ENCODE peak calls at places on chromosome 18, in five cellular contexts. D is fibroblast of lung, M is kidney epithelial cell, H is foreskin fibroblast, Y is right lobe of liver. T is an unnamed sample.

GRCh38 chr18:60668583-60668982 is 296.0 kb upstream of the MC4R start:
- DNase-seq in D (no peak), M (no peak), H (no peak), Y (no peak), T (no peak)

GRCh38 chr18:1585881-1586488 is 681.3 kb downstream of the ADCYAP1 start:
- DNase-seq in D (peak; percentile 25), M (peak; percentile 9), H (no peak), Y (no peak), T (peak; percentile 41)

GRCh38 chr18:14189858-14190257 is 57.6 kb upstream of the ZNF519 start:
- DNase-seq in D (peak; percentile 27), M (peak; percentile 16), H (peak; percentile 91), Y (no peak), T (peak; percentile 96)

GRCh38 chr18:31498450-31499156 is 626 bp downstream of the DSG2 start:
- DNase-seq in D (no peak), M (no peak), H (no peak), Y (no peak), T (no peak)

GRCh38 chr18:8001711-8002110 is 434.6 kb downstream of the PTPRM start:
- DNase-seq in D (no peak), M (no peak), H (no peak), Y (no peak), T (no peak)

GRCh38 chr18:79598046-79598884 is 81.3 kb upstream of the CTDP1 start:
- DNase-seq in D (no peak), M (no peak), H (no peak), Y (peak; percentile 23), T (no peak)

GRCh38 chr18:22676423-22676822 is 256.7 kb upstream of the RBBP8 start:
- DNase-seq in D (no peak), M (no peak), H (no peak), Y (no peak), T (no peak)

GRCh38 chr18:77052297-77052645 is 80.3 kb downstream of the MBP start:
- DNase-seq in D (no peak), M (no peak), H (no peak), Y (no peak), T (no peak)

GRCh38 chr18:62183578-62184195 is 3.2 kb downstream of the PIGN start:
- DNase-seq in D (peak; percentile 45), M (no peak), H (peak; percentile 27), Y (no peak), T (peak; percentile 6)

GRCh38 chr18:56089607-56090258 is 501.7 kb upstream of the TCF4 start:
- DNase-seq in D (no peak), M (no peak), H (no peak), Y (no peak), T (no peak)

GRCh38 chr18:59024829-59025228 is 114.9 kb upstream of the SEC11C start:
- DNase-seq in D (peak; percentile 67), M (no peak), H (peak; percentile 64), Y (no peak), T (no peak)

GRCh38 chr18:48859311-48860275 is 91.2 kb downstream of the SMAD7 start:
- DNase-seq in D (no peak), M (no peak), H (no peak), Y (no peak), T (no peak)

GRCh38 chr18:49094979-49095632 is 144.3 kb upstream of the SMAD7 start:
- DNase-seq in D (peak; percentile 88), M (peak; percentile 23), H (peak; percentile 82), Y (no peak), T (peak; percentile 52)

GRCh38 chr18:40851014-40851429 is 1104.0 kb upstream of the PIK3C3 start:
- DNase-seq in D (peak; percentile 88), M (peak; percentile 31), H (no peak), Y (no peak), T (peak; percentile 5)

GRCh38 chr18:48475635-48476549 is 62.9 kb upstream of the CTIF start:
- DNase-seq in D (peak; percentile 77), M (no peak), H (peak; percentile 66), Y (no peak), T (peak; percentile 50)

GRCh38 chr18:34723143-34723542 is 13.0 kb downstream of the DTNA start:
- DNase-seq in D (no peak), M (no peak), H (no peak), Y (no peak), T (no peak)

GRCh38 chr18:12159446-12159845 is 65.8 kb downstream of the ANKRD62 start:
- DNase-seq in D (no peak), M (peak; percentile 1), H (peak; percentile 14), Y (no peak), T (peak; percentile 17)

GRCh38 chr18:69400976-69401474 is 337 bp downstream of the DOK6 start:
- DNase-seq in D (peak; percentile 44), M (no peak), H (peak; percentile 18), Y (peak; percentile 47), T (no peak)

GRCh38 chr18:10785798-10786197 is 260.0 kb downstream of the NAPG start:
- DNase-seq in D (no peak), M (no peak), H (no peak), Y (no peak), T (no peak)

GRCh38 chr18:41624461-41624860 is 330.6 kb upstream of the PIK3C3 start:
- DNase-seq in D (peak; percentile 69), M (peak; percentile 1), H (peak; percentile 3), Y (no peak), T (no peak)

GRCh38 chr18:74456409-74457042 is 582 bp downstream of the DIPK1C start:
- DNase-seq in D (no peak), M (no peak), H (no peak), Y (no peak), T (no peak)

GRCh38 chr18:10060469-10060782 is 146.6 kb downstream of the VAPA start:
- DNase-seq in D (no peak), M (no peak), H (no peak), Y (no peak), T (no peak)

GRCh38 chr18:72544092-72544886 is at the start of gene CBLN2:
- DNase-seq in D (peak; percentile 63), M (no peak), H (peak; percentile 15), Y (peak; percentile 57), T (peak; percentile 64)

GRCh38 chr18:72539861-72540260 is 4.3 kb downstream of the CBLN2 start:
- DNase-seq in D (no peak), M (no peak), H (no peak), Y (no peak), T (no peak)

GRCh38 chr18:72541871-72542690 is 2.1 kb downstream of the CBLN2 start:
- DNase-seq in D (no peak), M (no peak), H (no peak), Y (no peak), T (no peak)

GRCh38 chr18:72543362-72544055 is 633 bp downstream of the CBLN2 start:
- DNase-seq in D (no peak), M (no peak), H (no peak), Y (no peak), T (no peak)

DNA sequence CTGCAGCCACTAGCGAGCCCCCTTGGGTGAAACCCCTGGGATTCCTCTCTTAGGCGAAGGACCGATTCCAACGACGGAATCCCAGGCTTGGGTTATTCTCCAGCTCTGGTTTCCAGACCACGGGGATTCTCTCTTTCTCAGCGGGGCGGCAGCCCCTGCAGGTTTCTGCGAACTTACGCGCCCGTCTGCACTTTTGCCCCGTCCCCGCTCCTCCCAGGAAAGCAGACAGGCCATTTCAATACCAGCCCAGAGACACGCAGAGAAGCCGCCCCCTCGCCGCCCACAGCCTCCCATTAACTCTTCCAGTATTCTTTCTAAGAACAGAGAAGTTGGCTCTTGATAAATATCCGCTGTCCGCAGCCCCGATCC is 1.2 kb downstream of the CBLN2 start:
- DNase-seq in D (no peak), M (no peak), H (no peak), Y (no peak), T (no peak)
- H3K4me3 ChIP-seq in D (no peak overlapping the region), M (no peak overlapping the region), H (peak overlapping the region; percentile 32), Y (no peak overlapping the region), T (no peak overlapping the region)

GRCh38 chr18:67456691-67457090 is 59.8 kb downstream of the DSEL start:
- DNase-seq in D (no peak), M (no peak), H (no peak), Y (no peak), T (no peak)
- H3K4me3 ChIP-seq in D (no peak overlapping the region), M (no peak overlapping the region), H (no peak overlapping the region), Y (no peak overlapping the region), T (no peak overlapping the region)

GRCh38 chr18:54607213-54607934 is 16.3 kb downstream of the DYNAP start:
- DNase-seq in D (peak; percentile 53), M (peak; percentile 83), H (no peak), Y (peak; percentile 45), T (peak; percentile 97)
- H3K4me3 ChIP-seq in D (no peak overlapping the region), M (peak overlapping the region; percentile 39), H (no peak overlapping the region), Y (peak overlapping the region; percentile 50), T (peak overlapping the region; percentile 63)

GRCh38 chr18:67243799-67244587 is 272.5 kb downstream of the DSEL start:
- DNase-seq in D (peak; percentile 28), M (no peak), H (no peak), Y (no peak), T (no peak)
- H3K4me3 ChIP-seq in D (peak overlapping the region; percentile 53), M (no peak overlapping the region), H (peak overlapping the region; percentile 28), Y (no peak overlapping the region), T (no peak overlapping the region)

GRCh38 chr18:4808891-4809290 is 353.8 kb upstream of the DLGAP1 start:
- DNase-seq in D (no peak), M (no peak), H (no peak), Y (no peak), T (no peak)
- H3K4me3 ChIP-seq in D (no peak overlapping the region), M (no peak overlapping the region), H (no peak overlapping the region), Y (no peak overlapping the region), T (no peak overlapping the region)

T was measured in PC-9.